ENCODE peak calls at places on chromosome 20, in nine cellular contexts. A is mesendoderm; O is PC-3; X is HepG2; F is A549; K is pancreas; Z is CD8-positive, alpha-beta T cell; U is aorta; M is endodermal cell. G is an unnamed sample. For H3K4me1, the result is how much of the 10 kb centered on the place peaks cover.

GRCh38 chr20:32474009-32474716 is 111.0 kb downstream of the NOL4L start:
- DNase-seq in K (peak), A (no peak), Z (no peak), M (no peak), O (no peak), X (peak), U (no peak), F (no peak), G (no peak)

GRCh38 chr20:24977336-24977735 is 15.2 kb downstream of the APMAP start:
- DNase-seq in K (no peak), X (no peak), U (no peak), O (no peak), Z (no peak), A (no peak), M (peak), F (no peak), G (no peak)

GRCh38 chr20:40953856-40954255 is 74.8 kb upstream of the TOP1 start:
- DNase-seq in K (no peak), X (no peak), Z (no peak), O (no peak), U (no peak), F (no peak), M (no peak), A (no peak), G (no peak)

GRCh38 chr20:47202765-47203667 is 153.5 kb downstream of the ZMYND8 start:
- DNase-seq in X (peak), M (no peak), K (no peak), O (peak), A (no peak), U (no peak), F (no peak), Z (no peak), G (no peak)

GRCh38 chr20:35881676-35882075 is 72.6 kb downstream of the SCAND1 start:
- DNase-seq in F (no peak), M (no peak), X (no peak), K (no peak), A (no peak), O (no peak), Z (no peak), U (no peak), G (no peak)

GRCh38 chr20:12482661-12483060 is 526.1 kb upstream of the SPTLC3 start:
- DNase-seq in K (no peak), O (no peak), X (no peak), Z (no peak), U (no peak), M (no peak), A (no peak), F (no peak), G (no peak)

GRCh38 chr20:56439784-56440291 is 27.8 kb downstream of the CASS4 start:
- DNase-seq in O (no peak), Z (no peak), X (no peak), K (no peak), U (no peak), F (no peak), M (no peak), A (peak), G (no peak)

GRCh38 chr20:49786671-49787370 is 25.8 kb upstream of the SLC9A8 start:
- DNase-seq in O (peak), U (no peak), M (no peak), A (peak), K (no peak), F (no peak), Z (no peak), X (no peak), G (no peak)

GRCh38 chr20:50574586-50574985 is 64.4 kb downstream of the PTPN1 start:
- DNase-seq in F (no peak), X (no peak), A (no peak), M (no peak), O (no peak), K (no peak), U (no peak), Z (no peak), G (no peak)

GRCh38 chr20:22385602-22386299 is 198.6 kb downstream of the FOXA2 start:
- DNase-seq in U (no peak), O (peak), Z (no peak), X (peak), M (no peak), K (peak), F (peak), A (peak), G (no peak)

GRCh38 chr20:8901237-8902025 is 167.5 kb upstream of the PLCB4 start:
- DNase-seq in A (no peak), Z (no peak), F (no peak), U (peak), O (no peak), K (no peak), M (no peak), X (no peak), G (no peak)

GRCh38 chr20:13105864-13106457 is 97.2 kb downstream of the SPTLC3 start:
- DNase-seq in A (peak), U (no peak), M (no peak), Z (no peak), F (peak), X (peak), K (no peak), O (peak), G (no peak)

GRCh38 chr20:24737212-24737850 is 211.7 kb upstream of the CST7 start:
- DNase-seq in F (no peak), U (no peak), A (peak), Z (no peak), X (no peak), K (no peak), O (no peak), M (peak), G (no peak)

GRCh38 chr20:31572042-31572700 is 32.9 kb upstream of the ID1 start:
- DNase-seq in A (no peak), M (no peak), Z (no peak), U (no peak), K (no peak), O (no peak), X (no peak), F (no peak), G (peak)

GRCh38 chr20:17995967-17996819 is 27.4 kb downstream of the MGME1 start:
- DNase-seq in K (peak), A (peak), U (no peak), M (peak), X (peak), F (peak), O (peak), Z (peak), G (peak)

GRCh38 chr20:56430471-56430870 is 18.4 kb downstream of the CASS4 start:
- DNase-seq in X (no peak), K (no peak), O (no peak), U (no peak), M (peak), Z (no peak), F (no peak), A (no peak), G (no peak)

GRCh38 chr20:46353506-46354206 is 45.4 kb upstream of the CDH22 start:
- DNase-seq in X (peak), O (no peak), Z (no peak), U (no peak), A (no peak), K (no peak), M (no peak), F (no peak), G (no peak)

GRCh38 chr20:52303281-52303950 is 111.8 kb upstream of the ZFP64 start:
- DNase-seq in Z (no peak), K (no peak), F (no peak), M (no peak), X (no peak), O (no peak), U (no peak), A (no peak), G (no peak)

GRCh38 chr20:53582574-53583351 is 10.9 kb downstream of the ZNF217 start:
- DNase-seq in K (no peak), Z (peak), F (peak), U (no peak), A (peak), M (peak), O (peak), X (peak), G (peak)

GRCh38 chr20:61967300-61967699 is 98.4 kb downstream of the TAF4 start:
- DNase-seq in U (no peak), X (no peak), M (no peak), A (no peak), K (no peak), O (no peak), F (no peak), Z (no peak), G (no peak)

GRCh38 chr20:43448748-43449535 is 8.8 kb upstream of the SRSF6 start:
- DNase-seq in K (peak), Z (peak), O (peak), X (peak), M (peak), U (no peak), F (peak), A (peak), G (peak)

GRCh38 chr20:32638848-32639247 is 34.9 kb downstream of the C20orf203 start:
- DNase-seq in F (no peak), U (no peak), Z (no peak), A (no peak), X (no peak), K (no peak), O (no peak), M (peak), G (no peak)

GRCh38 chr20:18388860-18389259 is 78.0 kb downstream of the DZANK1 start:
- DNase-seq in X (peak), A (no peak), F (peak), M (no peak), O (peak), K (no peak), U (no peak), Z (no peak), G (no peak)

GRCh38 chr20:45275327-45275726 is 21.0 kb upstream of the SLPI start:
- DNase-seq in M (no peak), F (no peak), K (no peak), O (no peak), A (no peak), X (no peak), Z (no peak), U (no peak), G (no peak)

GRCh38 chr20:47278907-47279348 is 77.6 kb downstream of the ZMYND8 start:
- DNase-seq in K (no peak), X (no peak), M (no peak), Z (no peak), O (peak), A (no peak), F (no peak), U (no peak), G (no peak)

GRCh38 chr20:56788041-56788670 is 159.1 kb downstream of the TFAP2C start:
- DNase-seq in Z (no peak), U (no peak), X (peak), F (peak), M (no peak), O (peak), K (no peak), A (peak), G (no peak)

GRCh38 chr20:12740647-12741046 is 268.1 kb upstream of the SPTLC3 start:
- DNase-seq in M (no peak), K (no peak), Z (no peak), U (no peak), X (no peak), O (peak), F (no peak), A (no peak), G (no peak)

GRCh38 chr20:58241766-58242465 is 13.5 kb upstream of the ANKRD60 start:
- DNase-seq in K (no peak), F (no peak), X (no peak), O (no peak), U (no peak), M (no peak), A (no peak), Z (no peak), G (no peak)

GRCh38 chr20:962683-963082 is 39.4 kb downstream of the RSPO4 start:
- DNase-seq in F (no peak), U (no peak), K (no peak), O (no peak), X (no peak), Z (no peak), A (no peak), M (no peak), G (no peak)

GRCh38 chr20:61966492-61967244 is 99.0 kb downstream of the TAF4 start:
- DNase-seq in K (no peak), A (no peak), Z (no peak), O (no peak), M (no peak), X (peak), U (no peak), F (no peak), G (no peak)

GRCh38 chr20:1860446-1860845 is 34.8 kb upstream of the SIRPA start:
- DNase-seq in X (no peak), O (peak), M (no peak), K (no peak), Z (no peak), F (no peak), A (peak), U (no peak), G (no peak)

GRCh38 chr20:35849726-35850125 is 77.9 kb downstream of the PHF20 start:
- DNase-seq in Z (no peak), U (no peak), O (no peak), A (no peak), F (no peak), K (no peak), X (no peak), M (no peak), G (no peak)

GRCh38 chr20:5654557-5654956 is 95.6 kb upstream of the SHLD1 start:
- DNase-seq in Z (no peak), A (no peak), U (no peak), M (no peak), K (no peak), X (peak), O (peak), F (peak), G (no peak)
- H3K27ac ChIP-seq in Z (no peak), A (no peak), U (no peak), M (no peak), K (peak), X (no peak), O (peak), F (peak), G (no peak)

DNA sequence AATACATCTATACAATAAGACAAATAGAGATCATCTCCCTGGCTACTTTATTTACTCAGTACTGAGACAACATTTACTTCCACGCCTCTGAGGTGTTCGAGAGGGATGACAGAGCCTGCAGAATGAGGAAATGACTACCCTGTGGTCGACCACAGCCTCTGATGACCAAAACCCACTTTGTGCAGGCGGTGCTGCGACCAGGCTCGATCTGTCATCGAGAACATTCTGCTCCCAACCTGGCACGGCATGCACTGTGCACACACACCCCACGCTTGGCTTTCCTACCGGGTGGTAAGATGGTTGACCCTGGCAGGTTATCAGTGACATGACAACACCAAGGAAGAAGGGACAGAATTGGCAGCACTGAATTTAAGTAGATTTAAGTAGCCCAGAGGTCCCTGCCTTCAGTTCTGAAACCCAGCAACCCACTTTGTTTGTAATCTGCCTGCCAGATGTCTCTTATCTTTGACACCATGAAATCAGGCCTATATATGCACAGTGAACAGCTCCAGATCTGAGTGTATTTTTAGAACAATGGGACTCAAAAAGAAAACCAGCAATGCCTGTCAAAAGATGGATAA is 42.6 kb downstream of the TTI1 start:
- DNase-seq in A (no peak), K (no peak), M (no peak), F (peak), O (peak), X (peak), Z (peak), U (no peak), G (no peak)
- H3K4me1 ChIP-seq in A (under half), K (under half), M (under half), F (half or more), O (half or more), X (under half), Z (under half), U (under half), G (under half)

GRCh38 chr20:20731000-20731944 is 18.8 kb upstream of the RALGAPA2 start:
- DNase-seq in U (no peak), K (no peak), M (no peak), O (no peak), A (no peak), F (no peak), X (no peak), Z (no peak), G (no peak)

GRCh38 chr20:20733943-20734342 is 21.5 kb upstream of the RALGAPA2 start:
- DNase-seq in K (no peak), F (no peak), A (no peak), U (no peak), O (no peak), M (no peak), Z (no peak), X (no peak), G (no peak)

GRCh38 chr20:20729563-20729962 is 17.1 kb upstream of the RALGAPA2 start:
- DNase-seq in O (no peak), X (no peak), K (no peak), F (no peak), A (no peak), M (no peak), Z (no peak), U (no peak), G (no peak)

GRCh38 chr20:20732641-20733040 is 20.2 kb upstream of the RALGAPA2 start:
- DNase-seq in Z (no peak), O (no peak), A (no peak), M (no peak), F (no peak), X (no peak), K (no peak), U (no peak), G (no peak)

GRCh38 chr20:20731945-20732296 is 19.5 kb upstream of the RALGAPA2 start:
- DNase-seq in M (no peak), K (no peak), X (no peak), Z (no peak), U (no peak), O (no peak), F (no peak), A (no peak), G (no peak)
- H3K27ac ChIP-seq in M (no peak), K (no peak), X (no peak), Z (no peak), U (no peak), O (no peak), F (no peak), A (no peak), G (no peak)

GRCh38 chr20:19943021-19943659 is 74.0 kb upstream of the NAA20 start:
- DNase-seq in X (no peak), U (no peak), O (no peak), A (no peak), K (no peak), M (no peak), Z (no peak), F (no peak), G (no peak)
- H3K4me1 ChIP-seq in X (half or more), U (under half), O (under half), A (under half), K (under half), M (under half), Z (under half), F (under half), G (under half)

GRCh38 chr20:63758152-63758551 is 18.6 kb downstream of the SLC2A4RG start:
- DNase-seq in O (no peak), K (no peak), A (no peak), M (no peak), Z (no peak), U (no peak), F (no peak), X (no peak), G (no peak)

GRCh38 chr20:63754008-63754407 is 14.4 kb downstream of the SLC2A4RG start:
- DNase-seq in A (no peak), K (no peak), U (no peak), M (no peak), F (no peak), X (no peak), O (no peak), Z (no peak), G (no peak)

GRCh38 chr20:63756648-63756991 is 17.0 kb downstream of the SLC2A4RG start:
- DNase-seq in F (no peak), M (no peak), U (no peak), Z (no peak), A (no peak), X (no peak), O (no peak), K (no peak), G (no peak)

GRCh38 chr20:63753381-63753780 is 13.8 kb downstream of the SLC2A4RG start:
- DNase-seq in Z (no peak), A (no peak), U (no peak), O (no peak), M (no peak), K (no peak), X (no peak), F (no peak), G (no peak)

DNA sequence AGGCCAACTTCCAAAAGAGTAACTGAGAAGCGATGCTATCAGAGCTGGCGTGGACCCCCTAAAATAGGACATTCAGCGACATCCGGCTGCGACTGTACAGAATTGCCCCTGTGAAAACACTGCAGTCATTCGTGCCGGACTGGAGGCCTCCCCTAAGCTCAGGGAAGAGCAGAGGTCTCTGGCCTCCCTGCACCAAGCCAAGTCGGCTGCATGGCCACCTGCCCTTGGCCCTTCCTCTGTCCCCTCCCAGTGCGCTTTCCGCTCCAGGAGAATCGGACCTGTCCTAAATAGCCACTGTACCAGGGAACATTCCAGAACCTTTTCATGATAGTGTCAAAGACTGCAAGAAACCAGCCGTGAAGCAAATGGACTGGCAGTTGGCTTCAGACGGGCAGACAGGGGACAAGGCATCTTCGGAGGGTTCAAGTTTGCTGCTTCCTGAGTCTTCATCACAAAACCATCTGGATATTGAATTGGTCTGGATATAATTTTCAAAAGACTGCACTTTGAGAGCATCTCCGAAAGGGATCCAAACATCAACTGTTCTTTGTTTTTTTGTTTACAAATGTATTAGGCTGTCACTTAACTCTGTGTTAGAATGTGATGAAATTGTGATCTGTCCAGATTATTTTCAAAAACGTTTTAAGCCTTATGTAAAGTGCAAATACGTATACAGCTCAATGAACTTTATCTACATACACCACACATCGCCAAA is 16.5 kb downstream of the SLC2A4RG start:
- DNase-seq in Z (no peak), A (no peak), O (no peak), M (no peak), X (no peak), U (no peak), F (no peak), K (no peak), G (no peak)
- H3K27ac ChIP-seq in Z (no peak), A (no peak), O (no peak), M (no peak), X (no peak), U (no peak), F (no peak), K (no peak), G (no peak)

G was measured in CD4-positive, CD25-positive, alpha-beta regulatory T cell.